ENCODE peak calls at places on chromosome 3, in six cellular contexts. B, U, H, N, X and Y are unnamed samples.

GRCh38 chr3:123296261-123296660 is 94.5 kb downstream of the SEC22A start:
- DNase-seq in X (no peak), N (no peak), U (no peak), H (no peak), B (no peak), Y (no peak)

GRCh38 chr3:125128861-125129501 is 73.2 kb upstream of the HEG1 start:
- DNase-seq in N (no peak), H (peak), X (no peak), B (no peak), U (no peak), Y (no peak)

GRCh38 chr3:180447156-180447555 is 154.8 kb upstream of the TTC14 start:
- DNase-seq in N (no peak), B (no peak), H (no peak), U (no peak), X (no peak), Y (no peak)

GRCh38 chr3:80994085-80994665 is 767.3 kb downstream of the GBE1 start:
- DNase-seq in U (no peak), H (no peak), N (no peak), X (no peak), B (no peak), Y (no peak)

GRCh38 chr3:15892828-15893227 is 95.0 kb upstream of the ANKRD28 start:
- DNase-seq in N (no peak), U (no peak), H (no peak), B (no peak), X (no peak), Y (no peak)

GRCh38 chr3:12957334-12957733 is 115.9 kb downstream of the IQSEC1 start:
- DNase-seq in U (no peak), N (no peak), X (no peak), H (no peak), B (no peak), Y (no peak)

GRCh38 chr3:148790841-148791240 is 36.8 kb upstream of the CPB1 start:
- DNase-seq in H (peak), U (peak), X (no peak), N (no peak), B (no peak), Y (peak)

GRCh38 chr3:12902181-12902999 is 61.0 kb upstream of the RPL32 start:
- DNase-seq in N (no peak), B (no peak), H (no peak), U (no peak), X (no peak), Y (no peak)

GRCh38 chr3:126083511-126083912 is 412 bp downstream of the SLC41A3 start:
- DNase-seq in N (peak), H (peak), B (no peak), U (no peak), X (peak), Y (peak)

GRCh38 chr3:47850062-47850802 is 47.3 kb downstream of the DHX30 start:
- DNase-seq in U (no peak), H (peak), N (no peak), B (no peak), X (no peak), Y (no peak)